ENCODE peak calls at places on chromosomes 2 and 18, in six cellular contexts. One of them, this sample, is unnamed.
A peak's percentile ranks its signal among the peaks of the same experiment; 100 is the strongest.

GRCh38 chr2:159904127-159904564 is 106.1 kb upstream of the CD302 start:
- DNase-seq in colonic mucosa: peak; percentile 37
- DNase-seq in upper lobe of right lung: peak; percentile 75
- DNase-seq in neural progenitor cell: no peak
- DNase-seq in tibial nerve: no peak
- DNase-seq in MM.1S: no peak
- DNase-seq in this sample: no peak

GRCh38 chr2:220787251-220787650 is 784.9 kb downstream of the EPHA4 start:
- DNase-seq in tibial nerve: no peak
- DNase-seq in MM.1S: no peak
- DNase-seq in upper lobe of right lung: no peak
- DNase-seq in colonic mucosa: no peak
- DNase-seq in neural progenitor cell: no peak
- DNase-seq in this sample: no peak

GRCh38 chr18:35203001-35203553 is 37.8 kb upstream of the ZNF397 start:
- DNase-seq in tibial nerve: no peak
- DNase-seq in MM.1S: no peak
- DNase-seq in colonic mucosa: no peak
- DNase-seq in neural progenitor cell: no peak
- DNase-seq in upper lobe of right lung: no peak
- DNase-seq in this sample: no peak

GRCh38 chr18:75802681-75803080 is 375.2 kb upstream of the SMIM21 start:
- DNase-seq in colonic mucosa: no peak
- DNase-seq in upper lobe of right lung: no peak
- DNase-seq in MM.1S: no peak
- DNase-seq in neural progenitor cell: no peak
- DNase-seq in tibial nerve: no peak
- DNase-seq in this sample: no peak

GRCh38 chr2:194686569-194686968 is 970.5 kb upstream of the SLC39A10 start:
- DNase-seq in neural progenitor cell: no peak
- DNase-seq in upper lobe of right lung: no peak
- DNase-seq in tibial nerve: no peak
- DNase-seq in colonic mucosa: no peak
- DNase-seq in MM.1S: no peak
- DNase-seq in this sample: no peak

GRCh38 chr2:9288681-9289338 is 82.2 kb downstream of the ASAP2 start:
- DNase-seq in tibial nerve: no peak
- DNase-seq in upper lobe of right lung: no peak
- DNase-seq in neural progenitor cell: no peak
- DNase-seq in MM.1S: no peak
- DNase-seq in colonic mucosa: no peak
- DNase-seq in this sample: no peak

GRCh38 chr18:48308755-48309154 is 100.4 kb downstream of the ZBTB7C start:
- DNase-seq in upper lobe of right lung: no peak
- DNase-seq in tibial nerve: no peak
- DNase-seq in MM.1S: no peak
- DNase-seq in colonic mucosa: no peak
- DNase-seq in neural progenitor cell: no peak
- DNase-seq in this sample: no peak

GRCh38 chr2:217954051-217954450 is 48.7 kb downstream of the TNS1 start:
- DNase-seq in neural progenitor cell: no peak
- DNase-seq in upper lobe of right lung: peak; percentile 47
- DNase-seq in colonic mucosa: no peak
- DNase-seq in MM.1S: no peak
- DNase-seq in tibial nerve: no peak
- DNase-seq in this sample: no peak

GRCh38 chr18:62183578-62184195 is 3.2 kb downstream of the PIGN start:
- DNase-seq in tibial nerve: peak; percentile 51
- DNase-seq in colonic mucosa: peak; percentile 54
- DNase-seq in upper lobe of right lung: no peak
- DNase-seq in MM.1S: peak; percentile 70
- DNase-seq in neural progenitor cell: peak; percentile 60
- DNase-seq in this sample: peak; percentile 10

GRCh38 chr18:62182220-62182619 is 4.6 kb downstream of the PIGN start:
- DNase-seq in tibial nerve: no peak
- DNase-seq in neural progenitor cell: no peak
- DNase-seq in upper lobe of right lung: no peak
- DNase-seq in MM.1S: no peak
- DNase-seq in colonic mucosa: no peak
- DNase-seq in this sample: no peak

GRCh38 chr18:62186656-62187542 is at the start of the genes PIGN and RELCH:
- DNase-seq in neural progenitor cell: peak; percentile 99
- DNase-seq in MM.1S: peak; percentile 99
- DNase-seq in colonic mucosa: peak; percentile 98
- DNase-seq in upper lobe of right lung: peak; percentile 95
- DNase-seq in tibial nerve: peak; percentile 96
- DNase-seq in this sample: peak; percentile 96

GRCh38 chr18:62189208-62189607 is 2.2 kb downstream of the RELCH start:
- DNase-seq in neural progenitor cell: no peak
- DNase-seq in upper lobe of right lung: no peak
- DNase-seq in MM.1S: no peak
- DNase-seq in colonic mucosa: no peak
- DNase-seq in tibial nerve: no peak
- DNase-seq in this sample: no peak

GRCh38 chr18:62187543-62188378 is 706 bp downstream of the RELCH start:
- DNase-seq in upper lobe of right lung: peak; percentile 71
- DNase-seq in MM.1S: peak; percentile 21
- DNase-seq in neural progenitor cell: peak; percentile 64
- DNase-seq in tibial nerve: peak; percentile 6
- DNase-seq in colonic mucosa: peak; percentile 67
- DNase-seq in this sample: no peak
- TF ChIP-seq CTCF in upper lobe of right lung: no peak
- TF ChIP-seq CTCF in MM.1S: no peak
- TF ChIP-seq CTCF in neural progenitor cell: peak; percentile 27
- TF ChIP-seq CTCF in tibial nerve: no peak
- TF ChIP-seq CTCF in colonic mucosa: no peak
- TF ChIP-seq CTCF in this sample: no peak

GRCh38 chr2:128799284-128799552 is 480.6 kb upstream of the HS6ST1 start:
- DNase-seq in MM.1S: no peak
- DNase-seq in colonic mucosa: no peak
- DNase-seq in tibial nerve: no peak
- DNase-seq in upper lobe of right lung: peak; percentile 28
- DNase-seq in neural progenitor cell: no peak
- DNase-seq in this sample: no peak

GRCh38 chr2:128801581-128801980 is 482.9 kb upstream of the HS6ST1 start:
- DNase-seq in colonic mucosa: no peak
- DNase-seq in MM.1S: no peak
- DNase-seq in upper lobe of right lung: no peak
- DNase-seq in tibial nerve: no peak
- DNase-seq in neural progenitor cell: no peak
- DNase-seq in this sample: no peak

GRCh38 chr2:128797937-128798336 is 479.3 kb upstream of the HS6ST1 start:
- DNase-seq in colonic mucosa: no peak
- DNase-seq in MM.1S: peak; percentile 82
- DNase-seq in neural progenitor cell: no peak
- DNase-seq in upper lobe of right lung: peak; percentile 27
- DNase-seq in tibial nerve: no peak
- DNase-seq in this sample: no peak

GRCh38 chr2:128798502-128799283 is 480.0 kb upstream of the HS6ST1 start:
- DNase-seq in neural progenitor cell: no peak
- DNase-seq in tibial nerve: no peak
- DNase-seq in colonic mucosa: no peak
- DNase-seq in MM.1S: peak; percentile 52
- DNase-seq in upper lobe of right lung: peak; percentile 25
- DNase-seq in this sample: no peak

DNA sequence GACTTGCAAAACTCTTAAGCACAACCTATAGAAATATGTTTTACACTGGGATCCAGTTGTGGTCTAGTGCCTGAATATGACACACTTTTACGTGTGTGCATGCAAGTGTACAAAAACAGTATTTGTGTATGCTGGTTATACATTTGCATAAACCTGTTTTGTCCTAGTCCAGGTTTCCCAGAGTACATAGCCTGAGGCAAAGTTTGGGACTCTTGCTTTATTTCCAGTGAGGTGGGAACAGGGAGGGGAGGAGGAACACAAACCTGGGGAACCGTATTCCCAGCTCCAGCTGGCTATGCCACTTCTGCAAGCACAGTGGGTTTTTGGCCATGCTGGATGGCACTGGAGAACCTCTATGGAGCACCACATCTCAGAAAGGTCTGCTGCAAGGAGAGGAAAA is 481.1 kb upstream of the HS6ST1 start:
- DNase-seq in colonic mucosa: no peak
- DNase-seq in tibial nerve: no peak
- DNase-seq in upper lobe of right lung: no peak
- DNase-seq in MM.1S: no peak
- DNase-seq in neural progenitor cell: no peak
- DNase-seq in this sample: no peak
- H3K27me3 ChIP-seq in colonic mucosa: no peaks in the 10 kb centered on the region
- H3K27me3 ChIP-seq in tibial nerve: no peaks in the 10 kb centered on the region
- H3K27me3 ChIP-seq in upper lobe of right lung: no peaks in the 10 kb centered on the region
- H3K27me3 ChIP-seq in MM.1S: no peaks in the 10 kb centered on the region
- H3K27me3 ChIP-seq in neural progenitor cell: no peaks in the 10 kb centered on the region
- H3K27me3 ChIP-seq in this sample: no peaks in the 10 kb centered on the region

GRCh38 chr2:11159574-11160170 is 4.4 kb downstream of the SLC66A3 start:
- DNase-seq in colonic mucosa: no peak
- DNase-seq in tibial nerve: no peak
- DNase-seq in neural progenitor cell: no peak
- DNase-seq in MM.1S: no peak
- DNase-seq in upper lobe of right lung: no peak
- DNase-seq in this sample: no peak
- H3K4me3 ChIP-seq in colonic mucosa: no peak overlapping the region
- H3K4me3 ChIP-seq in tibial nerve: no peak overlapping the region
- H3K4me3 ChIP-seq in neural progenitor cell: no peak overlapping the region
- H3K4me3 ChIP-seq in MM.1S: no peak overlapping the region
- H3K4me3 ChIP-seq in upper lobe of right lung: no peak overlapping the region
- H3K4me3 ChIP-seq in this sample: no peak overlapping the region

DNA sequence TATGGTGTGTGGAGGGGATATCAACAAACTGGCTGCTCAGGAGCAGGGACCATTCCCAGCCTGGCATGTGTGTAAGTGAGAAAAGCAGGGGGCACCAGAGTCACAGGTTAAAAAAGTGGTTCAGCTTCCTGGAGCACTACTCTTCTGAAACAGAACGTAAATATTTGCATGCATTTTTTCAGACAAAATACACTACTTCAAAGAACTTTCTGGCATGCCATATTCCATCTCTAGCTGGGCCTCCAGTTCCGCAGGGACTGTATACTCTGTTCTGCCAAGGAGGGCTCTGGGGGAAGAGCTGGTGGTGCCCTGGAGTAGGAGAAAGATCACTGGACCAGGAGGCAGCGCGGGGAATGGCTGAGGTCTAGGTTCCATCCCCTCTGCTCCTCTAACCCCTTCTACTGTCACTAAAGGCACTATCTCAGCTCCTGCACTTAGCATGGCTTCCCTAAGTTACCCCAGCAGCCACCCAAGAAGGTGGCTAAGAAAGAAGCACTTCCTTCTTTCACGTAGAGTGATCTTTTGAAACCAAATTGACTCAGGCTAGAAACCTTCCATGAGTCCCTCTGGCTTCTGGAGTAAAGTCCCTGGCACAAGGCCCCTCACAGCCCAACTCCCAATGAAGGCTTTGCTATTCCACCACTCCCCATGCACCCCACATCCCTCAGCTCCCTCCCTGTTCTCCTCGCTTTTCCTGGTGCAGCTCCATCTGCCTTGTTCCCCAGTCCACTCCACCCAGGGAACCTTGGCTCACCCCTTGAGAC is 57.6 kb upstream of the CABLES1 start:
- DNase-seq in tibial nerve: no peak
- DNase-seq in colonic mucosa: no peak
- DNase-seq in MM.1S: no peak
- DNase-seq in neural progenitor cell: no peak
- DNase-seq in upper lobe of right lung: no peak
- DNase-seq in this sample: no peak
- TF ChIP-seq CTCF in tibial nerve: no peak
- TF ChIP-seq CTCF in colonic mucosa: peak; percentile 37
- TF ChIP-seq CTCF in MM.1S: peak; percentile 13
- TF ChIP-seq CTCF in neural progenitor cell: peak; percentile 27
- TF ChIP-seq CTCF in upper lobe of right lung: peak; percentile 34
- TF ChIP-seq CTCF in this sample: peak; percentile 7

DNA sequence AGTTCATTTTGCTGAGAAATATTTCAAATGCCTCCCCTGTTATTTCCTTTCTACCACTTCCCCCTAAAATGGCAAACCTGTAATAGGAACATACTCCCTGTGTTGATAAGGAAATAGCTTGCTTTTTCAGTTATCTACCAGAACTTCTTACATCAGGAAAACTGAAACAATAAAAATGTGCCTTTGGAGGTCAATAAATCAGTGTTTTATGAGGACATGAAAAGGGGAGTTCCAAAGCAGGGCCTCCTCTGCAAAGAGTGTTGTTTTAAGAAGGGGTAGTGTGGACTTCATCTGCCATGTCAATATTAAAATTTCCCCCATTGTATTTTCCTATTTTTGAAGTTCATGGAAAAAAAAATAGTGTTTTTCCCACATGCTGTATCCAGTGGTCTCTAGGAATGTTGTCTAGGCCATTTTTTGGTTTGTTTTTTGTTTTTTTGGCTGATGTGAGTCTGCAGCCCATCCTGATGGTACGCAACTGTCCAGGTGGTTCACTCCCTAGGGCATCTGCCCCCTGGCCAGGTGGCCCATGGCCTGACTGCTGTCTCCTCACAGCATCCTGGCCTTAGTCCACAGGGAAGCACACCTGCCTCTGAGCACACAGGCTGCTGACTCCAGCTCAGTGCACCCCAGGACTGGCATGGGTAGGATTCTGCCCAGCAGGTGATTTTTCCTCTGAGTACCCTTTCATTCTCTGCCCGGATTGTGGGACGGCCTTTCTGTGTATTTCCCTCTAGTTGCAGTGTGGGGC is 3.8 kb downstream of the TNFRSF11A start:
- DNase-seq in upper lobe of right lung: no peak
- DNase-seq in colonic mucosa: no peak
- DNase-seq in tibial nerve: no peak
- DNase-seq in neural progenitor cell: no peak
- DNase-seq in MM.1S: no peak
- DNase-seq in this sample: no peak
- H3K27me3 ChIP-seq in upper lobe of right lung: peaks cover 45% of the 10 kb centered on the region
- H3K27me3 ChIP-seq in colonic mucosa: peaks cover 8% of the 10 kb centered on the region
- H3K27me3 ChIP-seq in tibial nerve: peaks cover 61% of the 10 kb centered on the region
- H3K27me3 ChIP-seq in neural progenitor cell: peaks cover 54% of the 10 kb centered on the region
- H3K27me3 ChIP-seq in MM.1S: no peaks in the 10 kb centered on the region
- H3K27me3 ChIP-seq in this sample: peaks cover 51% of the 10 kb centered on the region

GRCh38 chr2:73983322-73984202 is 1.1 kb upstream of the TET3 start:
- DNase-seq in neural progenitor cell: peak; percentile 84
- DNase-seq in MM.1S: no peak
- DNase-seq in upper lobe of right lung: peak; percentile 96
- DNase-seq in colonic mucosa: peak; percentile 98
- DNase-seq in tibial nerve: no peak
- DNase-seq in this sample: no peak

GRCh38 chr2:73980566-73980965 is 4.1 kb upstream of the TET3 start:
- DNase-seq in colonic mucosa: no peak
- DNase-seq in neural progenitor cell: no peak
- DNase-seq in upper lobe of right lung: no peak
- DNase-seq in MM.1S: no peak
- DNase-seq in tibial nerve: no peak
- DNase-seq in this sample: no peak

GRCh38 chr2:73979686-73980085 is 5.0 kb upstream of the TET3 start:
- DNase-seq in tibial nerve: no peak
- DNase-seq in colonic mucosa: no peak
- DNase-seq in MM.1S: no peak
- DNase-seq in neural progenitor cell: no peak
- DNase-seq in upper lobe of right lung: no peak
- DNase-seq in this sample: peak; percentile 65

GRCh38 chr2:73982140-73982617 is 2.5 kb upstream of the TET3 start:
- DNase-seq in colonic mucosa: peak; percentile 63
- DNase-seq in upper lobe of right lung: no peak
- DNase-seq in tibial nerve: no peak
- DNase-seq in MM.1S: no peak
- DNase-seq in neural progenitor cell: no peak
- DNase-seq in this sample: no peak

GRCh38 chr2:73981081-73981968 is 3.4 kb upstream of the TET3 start:
- DNase-seq in MM.1S: no peak
- DNase-seq in neural progenitor cell: peak; percentile 69
- DNase-seq in tibial nerve: no peak
- DNase-seq in colonic mucosa: peak; percentile 65
- DNase-seq in upper lobe of right lung: peak; percentile 84
- DNase-seq in this sample: no peak
- H3K4me3 ChIP-seq in MM.1S: peak overlapping the region; percentile 43
- H3K4me3 ChIP-seq in neural progenitor cell: peak overlapping the region; percentile 54
- H3K4me3 ChIP-seq in tibial nerve: peak overlapping the region; percentile 20
- H3K4me3 ChIP-seq in colonic mucosa: peak overlapping the region; percentile 37
- H3K4me3 ChIP-seq in upper lobe of right lung: peak overlapping the region; percentile 44
- H3K4me3 ChIP-seq in this sample: peak overlapping the region; percentile 49

This sample was measured in AG04450.